ENCODE peak calls at places on chromosome 1, in five cellular contexts. One of them, this sample, is unnamed.
A peak's percentile ranks its signal among the peaks of the same experiment; 100 is the strongest.

GRCh38 chr1:15788624-15789301 is 18.7 kb downstream of the UQCRHL start:
- DNase-seq in Panc1: no peak
- DNase-seq in stimulated activated CD4-positive, alpha-beta T cell treated with anti-CD3 and anti-CD28 coated beads, Interleukin-1b, Interleukin-23, amount 100 ng/mL, for 1 hour: no peak
- DNase-seq in fibroblast of gingiva: no peak
- DNase-seq in activated CD8-positive, alpha-beta memory T cell treated with anti-CD3 and anti-CD28 coated beads for 48 hours: no peak
- DNase-seq in this sample: peak; percentile 58

GRCh38 chr1:46301406-46302090 is 1.9 kb downstream of the LRRC41 start:
- DNase-seq in Panc1: no peak
- DNase-seq in stimulated activated CD4-positive, alpha-beta T cell treated with anti-CD3 and anti-CD28 coated beads, Interleukin-1b, Interleukin-23, amount 100 ng/mL, for 1 hour: no peak
- DNase-seq in fibroblast of gingiva: peak; percentile 70
- DNase-seq in activated CD8-positive, alpha-beta memory T cell treated with anti-CD3 and anti-CD28 coated beads for 48 hours: no peak
- DNase-seq in this sample: peak; percentile 63

GRCh38 chr1:223248787-223249175 is 105.7 kb upstream of the TLR5 start:
- DNase-seq in Panc1: no peak
- DNase-seq in stimulated activated CD4-positive, alpha-beta T cell treated with anti-CD3 and anti-CD28 coated beads, Interleukin-1b, Interleukin-23, amount 100 ng/mL, for 1 hour: no peak
- DNase-seq in fibroblast of gingiva: no peak
- DNase-seq in activated CD8-positive, alpha-beta memory T cell treated with anti-CD3 and anti-CD28 coated beads for 48 hours: no peak
- DNase-seq in this sample: no peak

GRCh38 chr1:18530567-18531502 is 50.1 kb downstream of the KLHDC7A start:
- DNase-seq in Panc1: peak; percentile 4
- DNase-seq in stimulated activated CD4-positive, alpha-beta T cell treated with anti-CD3 and anti-CD28 coated beads, Interleukin-1b, Interleukin-23, amount 100 ng/mL, for 1 hour: no peak
- DNase-seq in fibroblast of gingiva: no peak
- DNase-seq in activated CD8-positive, alpha-beta memory T cell treated with anti-CD3 and anti-CD28 coated beads for 48 hours: no peak
- DNase-seq in this sample: peak; percentile 54

GRCh38 chr1:34984435-34985062 is 598 bp downstream of the TMEM35B start:
- DNase-seq in Panc1: no peak
- DNase-seq in stimulated activated CD4-positive, alpha-beta T cell treated with anti-CD3 and anti-CD28 coated beads, Interleukin-1b, Interleukin-23, amount 100 ng/mL, for 1 hour: no peak
- DNase-seq in fibroblast of gingiva: peak; percentile 61
- DNase-seq in activated CD8-positive, alpha-beta memory T cell treated with anti-CD3 and anti-CD28 coated beads for 48 hours: no peak
- DNase-seq in this sample: peak; percentile 50

GRCh38 chr1:12095822-12096263 is 32.7 kb downstream of the TNFRSF8 start:
- DNase-seq in Panc1: no peak
- DNase-seq in stimulated activated CD4-positive, alpha-beta T cell treated with anti-CD3 and anti-CD28 coated beads, Interleukin-1b, Interleukin-23, amount 100 ng/mL, for 1 hour: no peak
- DNase-seq in fibroblast of gingiva: no peak
- DNase-seq in activated CD8-positive, alpha-beta memory T cell treated with anti-CD3 and anti-CD28 coated beads for 48 hours: no peak
- DNase-seq in this sample: peak; percentile 64

GRCh38 chr1:204837440-204838084 is 33.1 kb upstream of the NFASC start:
- DNase-seq in Panc1: no peak
- DNase-seq in stimulated activated CD4-positive, alpha-beta T cell treated with anti-CD3 and anti-CD28 coated beads, Interleukin-1b, Interleukin-23, amount 100 ng/mL, for 1 hour: no peak
- DNase-seq in fibroblast of gingiva: peak; percentile 26
- DNase-seq in activated CD8-positive, alpha-beta memory T cell treated with anti-CD3 and anti-CD28 coated beads for 48 hours: no peak
- DNase-seq in this sample: peak; percentile 89

GRCh38 chr1:5890346-5891106 is 101.7 kb downstream of the NPHP4 start:
- DNase-seq in Panc1: no peak
- DNase-seq in stimulated activated CD4-positive, alpha-beta T cell treated with anti-CD3 and anti-CD28 coated beads, Interleukin-1b, Interleukin-23, amount 100 ng/mL, for 1 hour: no peak
- DNase-seq in fibroblast of gingiva: no peak
- DNase-seq in activated CD8-positive, alpha-beta memory T cell treated with anti-CD3 and anti-CD28 coated beads for 48 hours: no peak
- DNase-seq in this sample: no peak

GRCh38 chr1:103945774-103946173 is 196.1 kb downstream of the AMY1C start:
- DNase-seq in Panc1: no peak
- DNase-seq in stimulated activated CD4-positive, alpha-beta T cell treated with anti-CD3 and anti-CD28 coated beads, Interleukin-1b, Interleukin-23, amount 100 ng/mL, for 1 hour: no peak
- DNase-seq in fibroblast of gingiva: no peak
- DNase-seq in activated CD8-positive, alpha-beta memory T cell treated with anti-CD3 and anti-CD28 coated beads for 48 hours: no peak
- DNase-seq in this sample: peak; percentile 28